ENCODE peak calls at places on chromosomes 7 and 10, in seven cellular contexts. One of them, this sample, is unnamed.
A peak's percentile ranks its signal among the peaks of the same experiment; 100 is the strongest.

GRCh38 chr7:43640679-43641078 is 57.8 kb downstream of the STK17A start:
- DNase-seq in OCI-LY7: no peak
- DNase-seq in HCT116: no peak
- DNase-seq in left ventricle myocardium inferior: no peak
- DNase-seq in colonic mucosa: no peak
- DNase-seq in CD4-positive, CD25-positive, alpha-beta regulatory T cell: no peak
- DNase-seq in ovary: no peak
- DNase-seq in this sample: no peak

GRCh38 chr7:16753932-16754571 is 497 bp downstream of the TSPAN13 start:
- DNase-seq in HCT116: no peak
- DNase-seq in colonic mucosa: peak; percentile 62
- DNase-seq in left ventricle myocardium inferior: peak; percentile 33
- DNase-seq in CD4-positive, CD25-positive, alpha-beta regulatory T cell: no peak
- DNase-seq in ovary: no peak
- DNase-seq in OCI-LY7: peak; percentile 35
- DNase-seq in this sample: peak; percentile 64

GRCh38 chr10:86155034-86155656 is 211.4 kb downstream of the GRID1 start:
- DNase-seq in CD4-positive, CD25-positive, alpha-beta regulatory T cell: no peak
- DNase-seq in OCI-LY7: no peak
- DNase-seq in left ventricle myocardium inferior: no peak
- DNase-seq in colonic mucosa: no peak
- DNase-seq in ovary: no peak
- DNase-seq in HCT116: no peak
- DNase-seq in this sample: no peak

GRCh38 chr7:111730476-111731300 is 168.4 kb upstream of the IMMP2L start:
- DNase-seq in CD4-positive, CD25-positive, alpha-beta regulatory T cell: no peak
- DNase-seq in ovary: no peak
- DNase-seq in HCT116: peak; percentile 39
- DNase-seq in OCI-LY7: peak; percentile 43
- DNase-seq in left ventricle myocardium inferior: no peak
- DNase-seq in colonic mucosa: no peak
- DNase-seq in this sample: no peak

GRCh38 chr10:59808896-59809643 is 55.8 kb upstream of the MRLN start:
- DNase-seq in OCI-LY7: peak; percentile 54
- DNase-seq in left ventricle myocardium inferior: peak; percentile 72
- DNase-seq in CD4-positive, CD25-positive, alpha-beta regulatory T cell: peak; percentile 33
- DNase-seq in colonic mucosa: peak; percentile 90
- DNase-seq in ovary: peak; percentile 71
- DNase-seq in HCT116: peak; percentile 42
- DNase-seq in this sample: peak; percentile 90

GRCh38 chr10:59073456-59074053 is 102.9 kb upstream of the PHYHIPL start:
- DNase-seq in ovary: no peak
- DNase-seq in colonic mucosa: no peak
- DNase-seq in HCT116: no peak
- DNase-seq in left ventricle myocardium inferior: no peak
- DNase-seq in CD4-positive, CD25-positive, alpha-beta regulatory T cell: no peak
- DNase-seq in OCI-LY7: no peak
- DNase-seq in this sample: no peak

GRCh38 chr10:42981358-42982236 is 95.3 kb upstream of the RET start:
- DNase-seq in ovary: no peak
- DNase-seq in CD4-positive, CD25-positive, alpha-beta regulatory T cell: no peak
- DNase-seq in HCT116: no peak
- DNase-seq in left ventricle myocardium inferior: no peak
- DNase-seq in OCI-LY7: no peak
- DNase-seq in colonic mucosa: no peak
- DNase-seq in this sample: no peak

GRCh38 chr10:60817135-60817805 is 39.0 kb downstream of the CDK1 start:
- DNase-seq in ovary: no peak
- DNase-seq in HCT116: no peak
- DNase-seq in OCI-LY7: no peak
- DNase-seq in CD4-positive, CD25-positive, alpha-beta regulatory T cell: no peak
- DNase-seq in left ventricle myocardium inferior: no peak
- DNase-seq in colonic mucosa: no peak
- DNase-seq in this sample: no peak

GRCh38 chr7:98679741-98680140 is 62.7 kb downstream of the NPTX2 start:
- DNase-seq in left ventricle myocardium inferior: no peak
- DNase-seq in CD4-positive, CD25-positive, alpha-beta regulatory T cell: no peak
- DNase-seq in OCI-LY7: no peak
- DNase-seq in colonic mucosa: no peak
- DNase-seq in HCT116: no peak
- DNase-seq in ovary: no peak
- DNase-seq in this sample: no peak

GRCh38 chr10:122186822-122187810 is 84.0 kb upstream of the BTBD16 start:
- DNase-seq in OCI-LY7: no peak
- DNase-seq in ovary: no peak
- DNase-seq in HCT116: no peak
- DNase-seq in CD4-positive, CD25-positive, alpha-beta regulatory T cell: no peak
- DNase-seq in colonic mucosa: no peak
- DNase-seq in left ventricle myocardium inferior: no peak
- DNase-seq in this sample: no peak

GRCh38 chr10:21614000-21614399 is 80.0 kb downstream of the MLLT10 start:
- DNase-seq in HCT116: no peak
- DNase-seq in OCI-LY7: no peak
- DNase-seq in left ventricle myocardium inferior: no peak
- DNase-seq in CD4-positive, CD25-positive, alpha-beta regulatory T cell: no peak
- DNase-seq in ovary: no peak
- DNase-seq in colonic mucosa: no peak
- DNase-seq in this sample: no peak

GRCh38 chr10:3898821-3899220 is 113.8 kb upstream of the KLF6 start:
- DNase-seq in OCI-LY7: no peak
- DNase-seq in HCT116: peak; percentile 34
- DNase-seq in colonic mucosa: no peak
- DNase-seq in CD4-positive, CD25-positive, alpha-beta regulatory T cell: no peak
- DNase-seq in left ventricle myocardium inferior: no peak
- DNase-seq in ovary: no peak
- DNase-seq in this sample: no peak

GRCh38 chr10:96673318-96674099 is 46.8 kb downstream of the PIK3AP1 start:
- DNase-seq in colonic mucosa: peak; percentile 41
- DNase-seq in CD4-positive, CD25-positive, alpha-beta regulatory T cell: no peak
- DNase-seq in ovary: peak; percentile 54
- DNase-seq in HCT116: no peak
- DNase-seq in OCI-LY7: peak; percentile 87
- DNase-seq in left ventricle myocardium inferior: peak; percentile 25
- DNase-seq in this sample: peak; percentile 56

GRCh38 chr7:44244282-44244681 is 43.5 kb downstream of the YKT6 start:
- DNase-seq in OCI-LY7: peak; percentile 57
- DNase-seq in CD4-positive, CD25-positive, alpha-beta regulatory T cell: peak; percentile 12
- DNase-seq in left ventricle myocardium inferior: no peak
- DNase-seq in ovary: no peak
- DNase-seq in colonic mucosa: no peak
- DNase-seq in HCT116: no peak
- DNase-seq in this sample: peak; percentile 66

GRCh38 chr10:79347894-79348639 is 798 bp downstream of the PPIF start:
- DNase-seq in left ventricle myocardium inferior: peak; percentile 75
- DNase-seq in colonic mucosa: peak; percentile 81
- DNase-seq in HCT116: peak; percentile 8
- DNase-seq in ovary: peak; percentile 82
- DNase-seq in OCI-LY7: peak; percentile 80
- DNase-seq in CD4-positive, CD25-positive, alpha-beta regulatory T cell: peak; percentile 59
- DNase-seq in this sample: peak; percentile 92

GRCh38 chr10:132117636-132118190 is 52.0 kb downstream of the JAKMIP3 start:
- DNase-seq in CD4-positive, CD25-positive, alpha-beta regulatory T cell: no peak
- DNase-seq in HCT116: no peak
- DNase-seq in colonic mucosa: no peak
- DNase-seq in left ventricle myocardium inferior: peak; percentile 4
- DNase-seq in OCI-LY7: no peak
- DNase-seq in ovary: no peak
- DNase-seq in this sample: peak; percentile 35

GRCh38 chr7:133102276-133103060 is 20.6 kb upstream of the CHCHD3 start:
- DNase-seq in ovary: no peak
- DNase-seq in OCI-LY7: no peak
- DNase-seq in CD4-positive, CD25-positive, alpha-beta regulatory T cell: no peak
- DNase-seq in colonic mucosa: no peak
- DNase-seq in left ventricle myocardium inferior: no peak
- DNase-seq in HCT116: no peak
- DNase-seq in this sample: no peak

GRCh38 chr7:47826754-47827153 is 121.5 kb downstream of the PKD1L1 start:
- DNase-seq in colonic mucosa: no peak
- DNase-seq in HCT116: no peak
- DNase-seq in CD4-positive, CD25-positive, alpha-beta regulatory T cell: no peak
- DNase-seq in ovary: no peak
- DNase-seq in OCI-LY7: no peak
- DNase-seq in left ventricle myocardium inferior: no peak
- DNase-seq in this sample: no peak

GRCh38 chr7:131008840-131009651 is 275.0 kb upstream of the KLF14 start:
- DNase-seq in left ventricle myocardium inferior: no peak
- DNase-seq in ovary: no peak
- DNase-seq in HCT116: no peak
- DNase-seq in OCI-LY7: no peak
- DNase-seq in CD4-positive, CD25-positive, alpha-beta regulatory T cell: no peak
- DNase-seq in colonic mucosa: no peak
- DNase-seq in this sample: no peak

GRCh38 chr10:27998178-27998953 is 513 bp downstream of the ODAD2 start:
- DNase-seq in HCT116: no peak
- DNase-seq in left ventricle myocardium inferior: peak; percentile 14
- DNase-seq in ovary: peak; percentile 40
- DNase-seq in colonic mucosa: no peak
- DNase-seq in OCI-LY7: no peak
- DNase-seq in CD4-positive, CD25-positive, alpha-beta regulatory T cell: peak; percentile 6
- DNase-seq in this sample: peak; percentile 61

GRCh38 chr10:103610921-103611511 is 117.5 kb downstream of the NEURL1 start:
- DNase-seq in left ventricle myocardium inferior: no peak
- DNase-seq in ovary: no peak
- DNase-seq in OCI-LY7: no peak
- DNase-seq in HCT116: no peak
- DNase-seq in colonic mucosa: no peak
- DNase-seq in CD4-positive, CD25-positive, alpha-beta regulatory T cell: no peak
- DNase-seq in this sample: peak; percentile 28
- H3K4me1 ChIP-seq in left ventricle myocardium inferior: peaks cover 55% of the 10 kb centered on the region
- H3K4me1 ChIP-seq in ovary: peaks cover 15% of the 10 kb centered on the region
- H3K4me1 ChIP-seq in OCI-LY7: no peaks in the 10 kb centered on the region
- H3K4me1 ChIP-seq in HCT116: no peaks in the 10 kb centered on the region
- H3K4me1 ChIP-seq in colonic mucosa: no peaks in the 10 kb centered on the region
- H3K4me1 ChIP-seq in CD4-positive, CD25-positive, alpha-beta regulatory T cell: no peaks in the 10 kb centered on the region
- H3K4me1 ChIP-seq in this sample: peaks cover 4% of the 10 kb centered on the region

GRCh38 chr10:49398000-49398861 is 2.3 kb upstream of the DRGX start:
- DNase-seq in left ventricle myocardium inferior: peak; percentile 55
- DNase-seq in HCT116: no peak
- DNase-seq in OCI-LY7: no peak
- DNase-seq in ovary: no peak
- DNase-seq in CD4-positive, CD25-positive, alpha-beta regulatory T cell: peak; percentile 24
- DNase-seq in colonic mucosa: peak; percentile 49
- DNase-seq in this sample: peak; percentile 86
- H3K4me3 ChIP-seq in left ventricle myocardium inferior: peak overlapping the region; percentile 61
- H3K4me3 ChIP-seq in HCT116: no peak overlapping the region
- H3K4me3 ChIP-seq in OCI-LY7: no peak overlapping the region
- H3K4me3 ChIP-seq in ovary: no peak overlapping the region
- H3K4me3 ChIP-seq in CD4-positive, CD25-positive, alpha-beta regulatory T cell: no peak overlapping the region
- H3K4me3 ChIP-seq in colonic mucosa: no peak overlapping the region
- H3K4me3 ChIP-seq in this sample: peak overlapping the region; percentile 40

DNA sequence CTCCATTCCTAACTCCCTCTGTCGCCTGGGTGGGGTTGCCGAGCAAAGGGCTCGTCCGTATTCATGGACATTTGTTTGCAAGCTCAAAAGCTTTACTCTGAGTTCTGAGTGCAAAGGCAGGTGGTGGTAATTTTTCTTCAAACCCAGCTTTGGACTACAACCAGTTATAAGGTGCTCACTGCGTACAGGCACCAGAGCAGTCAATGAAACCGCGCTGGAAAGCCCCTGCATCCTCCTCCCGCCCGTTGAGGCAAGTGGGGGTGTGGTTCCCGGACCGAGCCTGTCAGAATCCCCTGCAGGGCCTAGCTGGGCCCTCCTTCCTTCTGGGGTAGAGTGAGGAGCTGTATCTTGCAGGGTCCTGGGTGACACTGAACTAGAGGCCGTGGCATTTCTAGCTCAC is 22.3 kb downstream of the AMZ1 start:
- DNase-seq in colonic mucosa: no peak
- DNase-seq in ovary: no peak
- DNase-seq in CD4-positive, CD25-positive, alpha-beta regulatory T cell: peak; percentile 72
- DNase-seq in HCT116: no peak
- DNase-seq in left ventricle myocardium inferior: no peak
- DNase-seq in OCI-LY7: peak; percentile 83
- DNase-seq in this sample: no peak
- H3K27ac ChIP-seq in colonic mucosa: no peak overlapping the region
- H3K27ac ChIP-seq in ovary: no peak overlapping the region
- H3K27ac ChIP-seq in CD4-positive, CD25-positive, alpha-beta regulatory T cell: peak overlapping the region; percentile 88
- H3K27ac ChIP-seq in HCT116: no peak overlapping the region
- H3K27ac ChIP-seq in left ventricle myocardium inferior: no peak overlapping the region
- H3K27ac ChIP-seq in OCI-LY7: peak overlapping the region; percentile 81
- H3K27ac ChIP-seq in this sample: no peak overlapping the region

GRCh38 chr7:55534916-55535636 is 37.2 kb downstream of the VOPP1 start:
- DNase-seq in HCT116: no peak
- DNase-seq in OCI-LY7: peak; percentile 56
- DNase-seq in ovary: no peak
- DNase-seq in left ventricle myocardium inferior: no peak
- DNase-seq in colonic mucosa: no peak
- DNase-seq in CD4-positive, CD25-positive, alpha-beta regulatory T cell: no peak
- DNase-seq in this sample: no peak

GRCh38 chr7:55533050-55533728 is 39.1 kb downstream of the VOPP1 start:
- DNase-seq in OCI-LY7: peak; percentile 96
- DNase-seq in ovary: no peak
- DNase-seq in colonic mucosa: no peak
- DNase-seq in CD4-positive, CD25-positive, alpha-beta regulatory T cell: peak; percentile 70
- DNase-seq in HCT116: no peak
- DNase-seq in left ventricle myocardium inferior: no peak
- DNase-seq in this sample: no peak

GRCh38 chr7:55533729-55534080 is 38.6 kb downstream of the VOPP1 start:
- DNase-seq in ovary: no peak
- DNase-seq in OCI-LY7: no peak
- DNase-seq in HCT116: no peak
- DNase-seq in left ventricle myocardium inferior: no peak
- DNase-seq in CD4-positive, CD25-positive, alpha-beta regulatory T cell: no peak
- DNase-seq in colonic mucosa: no peak
- DNase-seq in this sample: no peak

GRCh38 chr7:55535637-55536016 is 36.7 kb downstream of the VOPP1 start:
- DNase-seq in ovary: no peak
- DNase-seq in colonic mucosa: no peak
- DNase-seq in OCI-LY7: no peak
- DNase-seq in HCT116: no peak
- DNase-seq in left ventricle myocardium inferior: no peak
- DNase-seq in CD4-positive, CD25-positive, alpha-beta regulatory T cell: no peak
- DNase-seq in this sample: no peak

DNA sequence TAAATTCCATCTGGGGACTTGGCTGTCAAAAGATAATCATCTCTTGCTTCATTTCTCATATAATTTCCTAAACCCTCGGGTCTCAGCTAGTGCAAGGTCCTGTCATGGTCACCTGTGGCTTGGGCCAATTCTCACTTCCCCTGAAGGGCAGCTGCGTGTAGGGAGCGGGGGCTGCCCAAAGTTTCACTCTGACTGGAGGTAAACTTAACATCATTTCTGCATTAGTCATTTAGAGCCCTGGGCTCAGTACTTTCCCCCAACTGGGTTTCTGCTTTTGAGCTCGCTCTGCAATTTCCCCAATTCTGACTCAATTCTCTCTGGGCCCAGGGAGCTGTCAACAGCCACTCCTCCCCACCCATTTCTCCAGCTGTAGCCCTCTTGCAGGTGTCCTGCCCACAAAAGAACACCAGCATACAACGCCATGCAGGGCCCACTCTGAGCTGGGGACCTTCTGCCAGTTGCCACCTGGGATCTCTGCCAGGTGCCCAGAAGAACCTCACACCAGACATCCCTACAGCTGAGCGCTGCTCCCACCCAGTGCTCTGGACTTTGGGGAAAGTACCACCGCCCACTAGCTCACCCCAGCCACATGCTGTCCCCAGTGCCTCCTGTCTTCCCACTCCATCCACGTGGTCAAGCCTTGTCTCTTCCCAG is 37.9 kb downstream of the VOPP1 start:
- DNase-seq in CD4-positive, CD25-positive, alpha-beta regulatory T cell: peak; percentile 34
- DNase-seq in left ventricle myocardium inferior: no peak
- DNase-seq in HCT116: no peak
- DNase-seq in ovary: no peak
- DNase-seq in OCI-LY7: peak; percentile 96
- DNase-seq in colonic mucosa: no peak
- DNase-seq in this sample: no peak
- H3K4me1 ChIP-seq in CD4-positive, CD25-positive, alpha-beta regulatory T cell: peaks cover 91% of the 10 kb centered on the region
- H3K4me1 ChIP-seq in left ventricle myocardium inferior: peaks cover 64% of the 10 kb centered on the region
- H3K4me1 ChIP-seq in HCT116: peaks cover 25% of the 10 kb centered on the region
- H3K4me1 ChIP-seq in ovary: peaks cover 10% of the 10 kb centered on the region
- H3K4me1 ChIP-seq in OCI-LY7: peaks cover 96% of the 10 kb centered on the region
- H3K4me1 ChIP-seq in colonic mucosa: peaks cover 8% of the 10 kb centered on the region
- H3K4me1 ChIP-seq in this sample: peaks cover 3% of the 10 kb centered on the region

GRCh38 chr7:148395990-148396716 is 194.4 kb upstream of the C7orf33 start:
- DNase-seq in ovary: no peak
- DNase-seq in left ventricle myocardium inferior: no peak
- DNase-seq in colonic mucosa: no peak
- DNase-seq in OCI-LY7: no peak
- DNase-seq in HCT116: no peak
- DNase-seq in CD4-positive, CD25-positive, alpha-beta regulatory T cell: no peak
- DNase-seq in this sample: no peak
- H3K4me3 ChIP-seq in ovary: no peak overlapping the region
- H3K4me3 ChIP-seq in left ventricle myocardium inferior: no peak overlapping the region
- H3K4me3 ChIP-seq in colonic mucosa: no peak overlapping the region
- H3K4me3 ChIP-seq in OCI-LY7: no peak overlapping the region
- H3K4me3 ChIP-seq in HCT116: no peak overlapping the region
- H3K4me3 ChIP-seq in CD4-positive, CD25-positive, alpha-beta regulatory T cell: no peak overlapping the region
- H3K4me3 ChIP-seq in this sample: no peak overlapping the region